ENCODE peak calls at places on chromosomes 2 and 18, in nine cellular contexts. One of them, this sample, is unnamed.

GRCh38 chr2:44443510-44443909 is 81.8 kb downstream of the CAMKMT start:
- DNase-seq in GM12878: no peak
- DNase-seq in Calu3: no peak
- DNase-seq in AG04449: no peak
- DNase-seq in pancreas: no peak
- DNase-seq in heart right ventricle: no peak
- DNase-seq in lower lobe of right lung: no peak
- DNase-seq in hepatocyte: no peak
- DNase-seq in HFFc6: no peak
- DNase-seq in this sample: no peak

GRCh38 chr2:227862227-227862740 is 9.1 kb upstream of the DAW1 start:
- DNase-seq in GM12878: no peak
- DNase-seq in Calu3: peak
- DNase-seq in AG04449: no peak
- DNase-seq in pancreas: no peak
- DNase-seq in heart right ventricle: no peak
- DNase-seq in lower lobe of right lung: no peak
- DNase-seq in hepatocyte: peak
- DNase-seq in HFFc6: peak
- DNase-seq in this sample: no peak

GRCh38 chr2:234998404-234999211 is 46.8 kb downstream of the SH3BP4 start:
- DNase-seq in GM12878: no peak
- DNase-seq in Calu3: no peak
- DNase-seq in AG04449: no peak
- DNase-seq in pancreas: no peak
- DNase-seq in heart right ventricle: no peak
- DNase-seq in lower lobe of right lung: no peak
- DNase-seq in hepatocyte: peak
- DNase-seq in HFFc6: no peak
- DNase-seq in this sample: no peak

GRCh38 chr18:62529597-62529996 is 6.8 kb downstream of the ZCCHC2 start:
- DNase-seq in GM12878: no peak
- DNase-seq in Calu3: no peak
- DNase-seq in AG04449: no peak
- DNase-seq in pancreas: no peak
- DNase-seq in heart right ventricle: no peak
- DNase-seq in lower lobe of right lung: no peak
- DNase-seq in hepatocyte: no peak
- DNase-seq in HFFc6: no peak
- DNase-seq in this sample: no peak

GRCh38 chr18:74248189-74248975 is 43.4 kb downstream of the CYB5A start:
- DNase-seq in GM12878: no peak
- DNase-seq in Calu3: no peak
- DNase-seq in AG04449: no peak
- DNase-seq in pancreas: no peak
- DNase-seq in heart right ventricle: no peak
- DNase-seq in lower lobe of right lung: no peak
- DNase-seq in hepatocyte: no peak
- DNase-seq in HFFc6: no peak
- DNase-seq in this sample: no peak

GRCh38 chr2:66443183-66443976 is 8.5 kb downstream of the MEIS1 start:
- DNase-seq in GM12878: no peak
- DNase-seq in Calu3: no peak
- DNase-seq in AG04449: no peak
- DNase-seq in pancreas: peak
- DNase-seq in heart right ventricle: peak
- DNase-seq in lower lobe of right lung: no peak
- DNase-seq in hepatocyte: no peak
- DNase-seq in HFFc6: no peak
- DNase-seq in this sample: no peak

GRCh38 chr2:101479328-101479727 is 4.4 kb upstream of the RFX8 start:
- DNase-seq in GM12878: no peak
- DNase-seq in Calu3: no peak
- DNase-seq in AG04449: no peak
- DNase-seq in pancreas: no peak
- DNase-seq in heart right ventricle: no peak
- DNase-seq in lower lobe of right lung: no peak
- DNase-seq in hepatocyte: no peak
- DNase-seq in HFFc6: no peak
- DNase-seq in this sample: no peak

GRCh38 chr2:106026271-106027190 is 167.6 kb downstream of the UXS1 start:
- DNase-seq in GM12878: no peak
- DNase-seq in Calu3: no peak
- DNase-seq in AG04449: no peak
- DNase-seq in pancreas: no peak
- DNase-seq in heart right ventricle: no peak
- DNase-seq in lower lobe of right lung: no peak
- DNase-seq in hepatocyte: no peak
- DNase-seq in HFFc6: no peak
- DNase-seq in this sample: no peak

GRCh38 chr18:54149078-54149697 is 75.3 kb downstream of the MBD2 start:
- DNase-seq in GM12878: peak
- DNase-seq in Calu3: peak
- DNase-seq in AG04449: peak
- DNase-seq in pancreas: no peak
- DNase-seq in heart right ventricle: no peak
- DNase-seq in lower lobe of right lung: no peak
- DNase-seq in hepatocyte: peak
- DNase-seq in HFFc6: peak
- DNase-seq in this sample: no peak

GRCh38 chr2:181117176-181117925 is 136.9 kb downstream of the UBE2E3 start:
- DNase-seq in GM12878: no peak
- DNase-seq in Calu3: no peak
- DNase-seq in AG04449: no peak
- DNase-seq in pancreas: no peak
- DNase-seq in heart right ventricle: no peak
- DNase-seq in lower lobe of right lung: no peak
- DNase-seq in hepatocyte: no peak
- DNase-seq in HFFc6: no peak
- DNase-seq in this sample: no peak

GRCh38 chr2:25332571-25332970 is 9.2 kb downstream of the DNMT3A start:
- DNase-seq in GM12878: no peak
- DNase-seq in Calu3: no peak
- DNase-seq in AG04449: no peak
- DNase-seq in pancreas: no peak
- DNase-seq in heart right ventricle: peak
- DNase-seq in lower lobe of right lung: no peak
- DNase-seq in hepatocyte: no peak
- DNase-seq in HFFc6: no peak
- DNase-seq in this sample: no peak

GRCh38 chr2:7025098-7025497 is 107.9 kb downstream of the RNF144A start:
- DNase-seq in GM12878: no peak
- DNase-seq in Calu3: no peak
- DNase-seq in AG04449: no peak
- DNase-seq in pancreas: no peak
- DNase-seq in heart right ventricle: no peak
- DNase-seq in lower lobe of right lung: no peak
- DNase-seq in hepatocyte: no peak
- DNase-seq in HFFc6: no peak
- DNase-seq in this sample: no peak

GRCh38 chr2:7022486-7022885 is 105.3 kb downstream of the RNF144A start:
- DNase-seq in GM12878: no peak
- DNase-seq in Calu3: no peak
- DNase-seq in AG04449: no peak
- DNase-seq in pancreas: no peak
- DNase-seq in heart right ventricle: no peak
- DNase-seq in lower lobe of right lung: no peak
- DNase-seq in hepatocyte: no peak
- DNase-seq in HFFc6: no peak
- DNase-seq in this sample: no peak

GRCh38 chr2:7022956-7023467 is 105.8 kb downstream of the RNF144A start:
- DNase-seq in GM12878: no peak
- DNase-seq in Calu3: no peak
- DNase-seq in AG04449: no peak
- DNase-seq in pancreas: no peak
- DNase-seq in heart right ventricle: no peak
- DNase-seq in lower lobe of right lung: no peak
- DNase-seq in hepatocyte: no peak
- DNase-seq in HFFc6: no peak
- DNase-seq in this sample: no peak

GRCh38 chr2:7024261-7024660 is 107.0 kb downstream of the RNF144A start:
- DNase-seq in GM12878: no peak
- DNase-seq in Calu3: no peak
- DNase-seq in AG04449: no peak
- DNase-seq in pancreas: peak
- DNase-seq in heart right ventricle: no peak
- DNase-seq in lower lobe of right lung: no peak
- DNase-seq in hepatocyte: no peak
- DNase-seq in HFFc6: no peak
- DNase-seq in this sample: no peak

DNA sequence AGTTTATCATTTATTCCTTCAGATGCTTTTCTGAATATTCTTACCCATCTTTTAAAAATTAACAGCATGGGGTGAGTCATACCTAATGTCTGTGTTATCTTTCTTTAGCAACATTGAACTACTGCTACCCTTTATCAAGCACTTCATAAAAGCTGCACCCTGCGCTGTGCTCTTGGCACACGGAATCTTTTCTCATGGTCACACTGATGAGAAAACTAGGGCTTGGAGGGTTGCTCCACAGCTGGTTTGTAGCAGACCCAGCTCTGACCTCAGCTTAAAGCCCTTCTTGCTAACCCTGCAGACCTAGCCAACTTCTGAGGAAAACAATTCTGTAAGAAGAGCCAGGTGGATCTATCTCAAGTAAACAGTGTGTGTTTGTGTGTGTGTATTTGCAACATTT is 106.3 kb downstream of the RNF144A start:
- DNase-seq in GM12878: no peak
- DNase-seq in Calu3: no peak
- DNase-seq in AG04449: no peak
- DNase-seq in pancreas: no peak
- DNase-seq in heart right ventricle: no peak
- DNase-seq in lower lobe of right lung: no peak
- DNase-seq in hepatocyte: peak
- DNase-seq in HFFc6: no peak
- DNase-seq in this sample: peak
- TF ChIP-seq CTCF in GM12878: no peak
- TF ChIP-seq CTCF in Calu3: no peak
- TF ChIP-seq CTCF in AG04449: no peak
- TF ChIP-seq CTCF in pancreas: no peak
- TF ChIP-seq CTCF in heart right ventricle: no peak
- TF ChIP-seq CTCF in lower lobe of right lung: no peak
- TF ChIP-seq CTCF in hepatocyte: no peak
- TF ChIP-seq CTCF in HFFc6: no peak
- TF ChIP-seq CTCF in this sample: no peak

DNA sequence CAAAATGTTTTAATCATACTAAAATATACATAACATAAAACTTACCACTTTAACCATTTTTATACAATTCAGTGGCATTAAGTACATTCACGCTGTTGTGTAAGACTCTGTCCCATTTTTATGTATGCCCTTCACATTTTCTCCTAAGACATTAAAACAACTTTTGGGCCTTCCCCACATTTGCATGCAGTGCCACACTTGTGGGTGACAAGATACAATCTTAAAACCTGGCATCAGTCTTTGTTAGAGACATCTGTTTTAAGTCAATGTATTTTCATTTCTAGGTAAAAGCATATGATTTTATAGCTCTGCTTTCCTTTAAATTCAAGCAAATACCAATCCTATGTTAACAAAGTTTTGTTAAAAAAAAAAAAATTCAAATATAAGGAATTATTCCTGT is 17.3 kb downstream of the SPRED2 start:
- DNase-seq in GM12878: no peak
- DNase-seq in Calu3: no peak
- DNase-seq in AG04449: no peak
- DNase-seq in pancreas: no peak
- DNase-seq in heart right ventricle: no peak
- DNase-seq in lower lobe of right lung: no peak
- DNase-seq in hepatocyte: no peak
- DNase-seq in HFFc6: no peak
- DNase-seq in this sample: no peak
- TF ChIP-seq CTCF in GM12878: no peak
- TF ChIP-seq CTCF in Calu3: no peak
- TF ChIP-seq CTCF in AG04449: no peak
- TF ChIP-seq CTCF in pancreas: no peak
- TF ChIP-seq CTCF in heart right ventricle: no peak
- TF ChIP-seq CTCF in lower lobe of right lung: no peak
- TF ChIP-seq CTCF in hepatocyte: no peak
- TF ChIP-seq CTCF in HFFc6: no peak
- TF ChIP-seq CTCF in this sample: no peak

DNA sequence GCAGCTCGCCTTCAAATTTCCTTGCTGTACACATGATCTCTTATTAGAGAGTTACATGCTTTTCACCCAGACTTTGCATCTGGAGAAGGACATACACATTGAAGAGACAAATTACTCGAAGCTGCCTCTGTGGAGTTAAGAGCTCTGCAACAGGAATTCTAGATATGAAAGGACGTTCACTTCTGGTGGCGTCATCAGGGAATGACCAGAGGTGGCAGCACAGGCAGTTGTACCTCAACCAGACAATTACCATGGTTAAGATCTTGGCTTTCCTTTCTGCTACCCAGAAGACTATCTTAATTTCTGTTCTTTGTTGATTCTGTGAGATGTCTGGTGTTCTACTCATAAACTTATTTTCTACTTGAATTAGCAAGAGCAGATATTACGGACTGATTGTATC is 39.1 kb upstream of the MC4R start:
- DNase-seq in GM12878: no peak
- DNase-seq in Calu3: peak
- DNase-seq in AG04449: no peak
- DNase-seq in pancreas: no peak
- DNase-seq in heart right ventricle: no peak
- DNase-seq in lower lobe of right lung: no peak
- DNase-seq in hepatocyte: peak
- DNase-seq in HFFc6: no peak
- DNase-seq in this sample: no peak
- TF ChIP-seq CTCF in GM12878: no peak
- TF ChIP-seq CTCF in Calu3: no peak
- TF ChIP-seq CTCF in AG04449: no peak
- TF ChIP-seq CTCF in pancreas: no peak
- TF ChIP-seq CTCF in heart right ventricle: no peak
- TF ChIP-seq CTCF in lower lobe of right lung: no peak
- TF ChIP-seq CTCF in hepatocyte: no peak
- TF ChIP-seq CTCF in HFFc6: peak
- TF ChIP-seq CTCF in this sample: peak

GRCh38 chr18:48668466-48669179 is 129.8 kb downstream of the CTIF start:
- DNase-seq in GM12878: no peak
- DNase-seq in Calu3: no peak
- DNase-seq in AG04449: no peak
- DNase-seq in pancreas: peak
- DNase-seq in heart right ventricle: no peak
- DNase-seq in lower lobe of right lung: no peak
- DNase-seq in hepatocyte: no peak
- DNase-seq in HFFc6: no peak
- DNase-seq in this sample: no peak

GRCh38 chr18:48666613-48667012 is 127.8 kb downstream of the CTIF start:
- DNase-seq in GM12878: no peak
- DNase-seq in Calu3: no peak
- DNase-seq in AG04449: no peak
- DNase-seq in pancreas: no peak
- DNase-seq in heart right ventricle: no peak
- DNase-seq in lower lobe of right lung: no peak
- DNase-seq in hepatocyte: no peak
- DNase-seq in HFFc6: no peak
- DNase-seq in this sample: no peak

GRCh38 chr18:48665654-48666053 is 126.8 kb downstream of the CTIF start:
- DNase-seq in GM12878: no peak
- DNase-seq in Calu3: no peak
- DNase-seq in AG04449: no peak
- DNase-seq in pancreas: no peak
- DNase-seq in heart right ventricle: no peak
- DNase-seq in lower lobe of right lung: no peak
- DNase-seq in hepatocyte: no peak
- DNase-seq in HFFc6: no peak
- DNase-seq in this sample: no peak

GRCh38 chr18:48669180-48669675 is 130.4 kb downstream of the CTIF start:
- DNase-seq in GM12878: no peak
- DNase-seq in Calu3: no peak
- DNase-seq in AG04449: no peak
- DNase-seq in pancreas: no peak
- DNase-seq in heart right ventricle: no peak
- DNase-seq in lower lobe of right lung: no peak
- DNase-seq in hepatocyte: no peak
- DNase-seq in HFFc6: no peak
- DNase-seq in this sample: no peak

GRCh38 chr18:48667276-48668254 is 128.7 kb downstream of the CTIF start:
- DNase-seq in GM12878: no peak
- DNase-seq in Calu3: peak
- DNase-seq in AG04449: no peak
- DNase-seq in pancreas: peak
- DNase-seq in heart right ventricle: no peak
- DNase-seq in lower lobe of right lung: no peak
- DNase-seq in hepatocyte: peak
- DNase-seq in HFFc6: peak
- DNase-seq in this sample: no peak
- TF ChIP-seq CTCF in GM12878: peak
- TF ChIP-seq CTCF in Calu3: peak
- TF ChIP-seq CTCF in AG04449: peak
- TF ChIP-seq CTCF in pancreas: no peak
- TF ChIP-seq CTCF in heart right ventricle: peak
- TF ChIP-seq CTCF in lower lobe of right lung: no peak
- TF ChIP-seq CTCF in hepatocyte: peak
- TF ChIP-seq CTCF in HFFc6: peak
- TF ChIP-seq CTCF in this sample: peak

This sample was measured in LNCaP clone FGC.